ENCODE peak calls at places on chromosomes 7 and 10, in ten cellular contexts. Q is sigmoid colon; O is SW 1271; W is effector CD4-positive, alpha-beta T cell; F is stimulated activated CD4-positive, alpha-beta T cell treated with anti-CD3 and anti-CD28 coated beads, Interleukin-15, amount 100 ng/mL, for 1 hour; D is lower leg skin; T is RPMI8226; E is EL; U is AG20443; K is posterior vena cava. G is an unnamed sample.

GRCh38 chr7:134602921-134603394 is 43.7 kb upstream of the BPGM start:
- DNase-seq in Q (no peak), O (no peak), W (no peak), F (no peak), D (no peak), T (peak; percentile 8), E (no peak), U (peak; percentile 16), K (no peak), G (no peak)

GRCh38 chr10:71837085-71837827 is 13.8 kb downstream of the PSAP start:
- DNase-seq in Q (no peak), O (no peak), W (no peak), F (no peak), D (no peak), T (no peak), E (no peak), U (no peak), K (peak; percentile 43), G (no peak)

GRCh38 chr7:87702326-87702725 is 74.1 kb downstream of the RUNDC3B start:
- DNase-seq in Q (no peak), O (no peak), W (no peak), F (no peak), D (no peak), T (no peak), E (peak; percentile 72), U (peak; percentile 11), K (no peak), G (no peak)

GRCh38 chr7:66421830-66422229 is 206.9 kb upstream of the KCTD7 start:
- DNase-seq in Q (no peak), O (no peak), W (no peak), F (no peak), D (no peak), T (no peak), E (no peak), U (no peak), K (no peak), G (no peak)

GRCh38 chr10:125607689-125608290 is 75.2 kb downstream of the TEX36 start:
- DNase-seq in Q (no peak), O (no peak), W (no peak), F (no peak), D (no peak), T (no peak), E (no peak), U (no peak), K (no peak), G (no peak)

GRCh38 chr10:10975647-10976046 is 42.0 kb upstream of the CELF2 start:
- DNase-seq in Q (no peak), O (no peak), W (no peak), F (no peak), D (no peak), T (no peak), E (no peak), U (no peak), K (no peak), G (no peak)

GRCh38 chr10:15439381-15439837 is 68.3 kb upstream of the FAM171A1 start:
- DNase-seq in Q (peak; percentile 70), O (no peak), W (no peak), F (no peak), D (no peak), T (no peak), E (peak; percentile 21), U (peak; percentile 69), K (peak; percentile 86), G (no peak)

GRCh38 chr7:19522486-19522885 is 186.4 kb downstream of the POLR1F start:
- DNase-seq in Q (no peak), O (no peak), W (no peak), F (no peak), D (no peak), T (no peak), E (peak; percentile 76), U (peak; percentile 51), K (no peak), G (no peak)

GRCh38 chr7:73703225-73703624 is 16.2 kb downstream of the STX1A start:
- DNase-seq in Q (no peak), O (no peak), W (no peak), F (no peak), D (no peak), T (no peak), E (no peak), U (no peak), K (no peak), G (no peak)

G was measured in effector memory CD8-positive, alpha-beta T cell.